ENCODE peak calls at places on chromosomes 5 and 9, in four cellular contexts. E is dorsolateral prefrontal cortex, H is thoracic aorta, S is OCI-LY7. Q is an unnamed sample.

GRCh38 chr9:137028281-137029057 is 432 bp upstream of the ABCA2 start:
- DNase-seq in E (peak), H (no peak), S (peak), Q (peak)

GRCh38 chr5:142235050-142235797 is 89.6 kb downstream of the SPRY4 start:
- DNase-seq in E (no peak), S (no peak), H (no peak), Q (peak)

GRCh38 chr9:78324682-78325081 is 27.8 kb downstream of the PSAT1 start:
- DNase-seq in S (no peak), E (no peak), H (no peak), Q (no peak)

GRCh38 chr5:39891376-39891775 is 466.6 kb upstream of the DAB2 start:
- DNase-seq in H (no peak), E (no peak), S (no peak), Q (no peak)

GRCh38 chr5:122846051-122846567 is 696 bp downstream of the SNX24 start:
- DNase-seq in S (no peak), E (no peak), H (no peak), Q (no peak)

GRCh38 chr9:77883846-77884771 is 147.5 kb downstream of the GNAQ start:
- DNase-seq in S (no peak), E (no peak), H (no peak), Q (peak)

GRCh38 chr9:74755355-74755754 is 132.4 kb downstream of the TRPM6 start:
- DNase-seq in S (no peak), E (no peak), H (no peak), Q (no peak)

GRCh38 chr9:83622814-83623633 is at the start of gene IDNK:
- DNase-seq in H (no peak), S (peak), E (peak), Q (peak)

GRCh38 chr9:126618200-126618589 is 4.5 kb downstream of the LMX1B start:
- DNase-seq in H (no peak), E (no peak), S (no peak), Q (peak)

GRCh38 chr9:8649157-8649556 is 849.6 kb upstream of the DMAC1 start:
- DNase-seq in H (no peak), E (no peak), S (no peak), Q (no peak)

GRCh38 chr9:119284118-119284517 is 85.1 kb downstream of the BRINP1 start:
- DNase-seq in S (no peak), H (no peak), E (peak), Q (peak)

GRCh38 chr5:54793612-54794436 is 191.6 kb downstream of the ESM1 start:
- DNase-seq in S (no peak), H (no peak), E (no peak), Q (no peak)

DNA sequence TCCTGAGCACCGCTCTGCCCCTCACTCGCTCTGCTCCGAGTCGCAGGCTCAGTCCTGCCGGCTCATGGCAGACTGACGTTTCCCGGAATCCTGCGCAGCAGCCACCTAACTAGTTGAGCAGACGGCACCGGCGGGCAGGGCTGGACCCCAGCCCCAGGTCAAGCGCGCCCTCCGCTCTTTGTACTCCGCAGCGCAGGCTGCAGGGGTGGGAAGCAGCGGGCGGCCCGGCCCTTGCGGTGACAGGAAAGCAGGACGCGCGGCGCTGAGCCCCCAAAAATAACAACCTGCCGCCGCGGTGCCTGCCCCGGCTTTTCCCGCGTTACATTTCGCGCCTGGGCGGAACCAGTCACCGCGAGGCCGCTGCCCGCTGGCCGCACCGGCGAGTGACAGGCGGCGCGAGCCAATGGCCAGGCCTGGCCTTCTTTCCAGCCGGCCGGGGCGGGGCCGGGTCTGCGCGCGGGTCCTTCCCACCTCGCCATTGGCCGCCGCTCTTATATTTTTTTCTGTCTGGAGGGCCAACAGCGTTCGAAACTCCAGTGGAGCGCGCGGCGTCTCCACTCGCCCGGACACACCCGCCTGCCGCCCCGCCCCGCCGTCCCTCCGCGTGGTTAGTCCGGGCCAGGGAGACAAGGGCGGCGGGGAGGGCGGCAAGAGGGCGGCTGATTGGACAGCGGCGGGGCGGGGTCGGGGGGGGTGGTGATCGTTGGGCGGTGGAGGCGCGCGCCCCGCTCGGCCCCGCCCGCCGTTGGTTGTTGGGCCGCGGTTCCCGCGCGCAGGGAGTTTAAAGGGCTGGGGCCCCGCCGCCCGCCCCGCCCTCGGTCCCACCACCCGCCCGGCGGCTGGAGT is at the start of gene ZNF367:
- DNase-seq in S (peak), E (peak), H (peak), Q (peak)
- TF ChIP-seq CTCF in S (no peak), E (peak), H (no peak), Q (no peak)

GRCh38 chr9:127684576-127684975 is 22.2 kb upstream of the CFAP157 start:
- DNase-seq in S (no peak), E (no peak), H (no peak), Q (no peak)

GRCh38 chr9:127689332-127690000 is 17.3 kb upstream of the CFAP157 start:
- DNase-seq in S (no peak), E (no peak), H (no peak), Q (no peak)

GRCh38 chr9:127690735-127691134 is 16.1 kb upstream of the CFAP157 start:
- DNase-seq in E (no peak), H (no peak), S (no peak), Q (no peak)

GRCh38 chr9:127683723-127684122 is 23.1 kb upstream of the CFAP157 start:
- DNase-seq in S (no peak), E (no peak), H (no peak), Q (no peak)

GRCh38 chr9:127686461-127687393 is 20.1 kb upstream of the CFAP157 start:
- DNase-seq in H (no peak), E (no peak), S (no peak), Q (no peak)
- TF ChIP-seq CTCF in H (no peak), E (no peak), S (no peak), Q (no peak)

DNA sequence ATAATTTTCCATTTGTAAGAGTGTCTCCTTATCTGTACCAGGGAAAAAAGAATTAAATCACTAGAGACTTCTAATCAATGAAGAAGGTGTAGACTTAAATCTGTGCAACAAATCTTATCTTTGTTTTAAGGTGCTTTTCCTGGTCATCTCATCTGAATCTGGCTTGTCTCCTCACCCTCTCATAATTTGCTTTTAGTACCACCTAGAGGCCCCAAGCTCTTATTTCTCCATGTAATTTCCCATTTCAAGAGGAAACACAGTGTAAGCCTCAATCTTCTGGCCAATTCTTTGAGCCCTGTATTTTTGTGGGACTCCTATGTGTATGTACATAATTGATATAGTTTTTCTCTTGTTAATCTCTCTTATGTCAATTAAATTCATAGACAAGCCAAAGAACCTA is 1975.3 kb upstream of the CDH6 start:
- DNase-seq in S (no peak), H (no peak), E (no peak), Q (no peak)
- TF ChIP-seq CTCF in S (no peak), H (no peak), E (no peak), Q (no peak)

DNA sequence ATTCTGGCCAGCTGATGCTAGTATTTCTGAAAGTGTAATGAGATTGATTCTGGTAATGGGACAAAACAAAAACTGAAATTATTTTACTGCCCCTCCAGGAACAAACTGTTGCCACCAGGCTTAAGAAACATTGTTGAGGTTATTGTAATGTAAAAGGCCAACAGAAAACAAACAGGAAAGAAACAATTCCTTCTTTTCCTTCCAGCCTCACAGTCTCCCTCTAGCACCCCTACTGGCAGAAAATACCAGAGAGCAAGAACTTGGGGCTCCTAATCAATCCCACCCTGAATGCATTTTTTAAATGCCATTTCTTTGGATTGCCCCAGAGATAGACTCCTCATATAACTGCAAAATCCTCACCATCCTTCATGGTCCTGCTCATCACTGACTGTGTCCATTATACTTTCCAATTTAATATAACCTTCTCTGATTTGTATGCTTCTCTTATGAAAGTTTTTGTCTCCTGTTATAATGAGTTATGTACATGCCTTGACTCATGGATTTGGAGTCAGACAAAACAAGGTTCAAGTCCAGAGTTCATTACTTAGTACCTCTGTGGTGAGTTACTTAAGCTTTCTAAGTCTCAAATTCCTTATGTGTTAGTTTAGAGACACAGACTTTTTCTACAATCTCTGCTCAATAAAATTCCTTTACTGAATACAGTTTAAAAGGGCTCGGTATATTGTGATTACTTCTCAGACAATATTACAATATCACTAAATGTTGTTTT is 157.9 kb upstream of the FBN2 start:
- DNase-seq in S (no peak), E (no peak), H (no peak), Q (no peak)
- TF ChIP-seq CTCF in S (peak), E (peak), H (no peak), Q (peak)

GRCh38 chr5:33180900-33181299 is 259.9 kb upstream of the TARS1 start:
- DNase-seq in E (no peak), H (no peak), S (no peak), Q (no peak)
- TF ChIP-seq CTCF in E (no peak), H (peak), S (peak), Q (no peak)

GRCh38 chr9:130938652-130939404 is at the start of gene FIBCD1:
- DNase-seq in S (peak), E (no peak), H (no peak), Q (peak)
- TF ChIP-seq CTCF in S (peak), E (no peak), H (peak), Q (peak)

GRCh38 chr5:30524428-30524827 is 669.1 kb upstream of the CDH6 start:
- DNase-seq in S (no peak), E (no peak), H (no peak), Q (no peak)

GRCh38 chr5:30525353-30525752 is 668.1 kb upstream of the CDH6 start:
- DNase-seq in S (no peak), E (no peak), H (no peak), Q (no peak)
- TF ChIP-seq CTCF in S (no peak), E (no peak), H (no peak), Q (no peak)

GRCh38 chr5:77635073-77635472 is 3.4 kb downstream of the OTP start:
- DNase-seq in H (no peak), E (no peak), S (no peak), Q (no peak)
- TF ChIP-seq CTCF in H (no peak), E (no peak), S (no peak), Q (no peak)

GRCh38 chr9:131046581-131047202 is 37.7 kb downstream of the LAMC3 start:
- DNase-seq in S (peak), E (peak), H (peak), Q (peak)
- TF ChIP-seq CTCF in S (peak), E (peak), H (peak), Q (peak)